ENCODE peak calls at places on chromosome 20, in four cellular contexts. U is HepG2, P is A549, N is GM12878. T is an unnamed sample.
A peak's percentile ranks its signal among the peaks of the same experiment; 100 is the strongest.

GRCh38 chr20:4729265-4729664 is 7.6 kb downstream of the PRND start:
- DNase-seq in U (no peak), P (no peak), N (no peak), T (no peak)

GRCh38 chr20:54082100-54082499 is 11.7 kb upstream of the BCAS1 start:
- DNase-seq in U (no peak), P (no peak), N (no peak), T (no peak)

GRCh38 chr20:52226370-52226769 is 34.8 kb upstream of the ZFP64 start:
- DNase-seq in U (peak; percentile 28), P (no peak), N (no peak), T (no peak)

GRCh38 chr20:11103866-11104265 is 430.1 kb upstream of the JAG1 start:
- DNase-seq in U (no peak), P (no peak), N (no peak), T (no peak)

GRCh38 chr20:36582322-36582721 is 8.9 kb downstream of the TGIF2 start:
- DNase-seq in U (no peak), P (no peak), N (no peak), T (no peak)

GRCh38 chr20:14838663-14839650 is 501.5 kb upstream of the FLRT3 start:
- DNase-seq in U (no peak), P (no peak), N (peak; percentile 73), T (no peak)

GRCh38 chr20:25247100-25247665 is 702 bp upstream of the PYGB start:
- DNase-seq in U (peak; percentile 82), P (peak; percentile 84), N (no peak), T (peak; percentile 32)

GRCh38 chr20:33020278-33021161 is 10.9 kb upstream of the BPIFB6 start:
- DNase-seq in U (no peak), P (no peak), N (no peak), T (no peak)

GRCh38 chr20:15396900-15397299 is 1059.5 kb upstream of the FLRT3 start:
- DNase-seq in U (no peak), P (no peak), N (no peak), T (no peak)

GRCh38 chr20:18272451-18272850 is 15.9 kb upstream of the ZNF133 start:
- DNase-seq in U (peak; percentile 73), P (peak; percentile 37), N (no peak), T (peak; percentile 55)

GRCh38 chr20:32753731-32754130 is 8.5 kb upstream of the DNMT3B start:
- DNase-seq in U (no peak), P (no peak), N (no peak), T (no peak)

GRCh38 chr20:8510808-8511207 is 378.7 kb downstream of the PLCB1 start:
- DNase-seq in U (no peak), P (no peak), N (no peak), T (no peak)

GRCh38 chr20:59455392-59456341 is 148.7 kb upstream of the PHACTR3 start:
- DNase-seq in U (no peak), P (peak; percentile 33), N (no peak), T (peak; percentile 20)

GRCh38 chr20:14069796-14070195 is 74.5 kb downstream of the MACROD2 start:
- DNase-seq in U (no peak), P (no peak), N (no peak), T (no peak)

GRCh38 chr20:51562334-51563140 is 20.0 kb upstream of the NFATC2 start:
- DNase-seq in U (no peak), P (peak; percentile 90), N (no peak), T (peak; percentile 47)

GRCh38 chr20:61254881-61255589 is 3.0 kb downstream of the CDH4 start:
- DNase-seq in U (no peak), P (no peak), N (no peak), T (no peak)

GRCh38 chr20:23873370-23874015 is 6.1 kb downstream of the CST5 start:
- DNase-seq in U (no peak), P (no peak), N (no peak), T (no peak)

GRCh38 chr20:50237349-50237748 is 46.7 kb downstream of the CEBPB start:
- DNase-seq in U (peak; percentile 75), P (no peak), N (no peak), T (no peak)
- TF ChIP-seq CHD4 in U (no peak), P (no peak), N (no peak), T (no peak)

DNA sequence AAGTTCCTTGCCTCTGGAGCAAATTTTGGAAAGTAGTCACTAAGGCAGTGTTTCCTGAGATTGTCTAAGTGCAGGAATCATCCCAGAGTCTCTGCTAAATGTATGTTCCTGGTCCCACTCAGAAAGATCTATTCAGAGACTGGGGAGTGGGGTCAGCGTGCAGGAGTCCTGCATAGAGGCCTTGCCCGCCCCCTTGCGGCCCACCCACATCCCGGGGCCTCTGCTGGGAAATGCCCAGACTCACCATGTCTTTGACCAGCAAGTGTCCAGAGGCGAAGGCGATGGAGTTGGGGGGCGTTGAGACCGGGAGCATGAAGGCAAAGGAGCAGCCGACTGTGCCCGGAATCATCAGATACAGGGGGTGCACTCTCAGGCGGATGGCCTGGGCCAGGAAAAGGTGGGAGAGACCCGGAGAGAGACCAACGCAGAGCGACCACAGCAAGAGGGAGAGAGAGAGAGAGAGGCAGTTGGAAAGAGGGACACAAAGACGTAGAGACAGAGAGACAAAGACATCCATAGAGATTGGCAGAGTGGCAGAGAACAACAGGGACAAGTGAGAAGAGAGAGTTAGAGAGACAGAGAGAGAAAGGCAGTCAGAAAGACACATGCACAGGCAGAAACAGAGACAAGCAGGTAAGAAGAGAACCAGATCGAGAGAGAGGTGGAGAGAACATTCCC is 12.9 kb upstream of the OCSTAMP start:
- DNase-seq in U (no peak), P (no peak), N (no peak), T (peak; percentile 28)
- TF ChIP-seq MYC in U (no peak), P (no peak), N (no peak), T (no peak)

GRCh38 chr20:35462351-35462750 is 7.0 kb downstream of the CEP250 start:
- DNase-seq in U (no peak), P (no peak), N (no peak), T (peak; percentile 93)

GRCh38 chr20:35461620-35462019 is 6.2 kb downstream of the CEP250 start:
- DNase-seq in U (no peak), P (no peak), N (no peak), T (no peak)

GRCh38 chr20:35466856-35467255 is 11.5 kb downstream of the CEP250 start:
- DNase-seq in U (no peak), P (no peak), N (no peak), T (no peak)

GRCh38 chr20:35465976-35466375 is 10.6 kb downstream of the CEP250 start:
- DNase-seq in U (no peak), P (no peak), N (no peak), T (no peak)

DNA sequence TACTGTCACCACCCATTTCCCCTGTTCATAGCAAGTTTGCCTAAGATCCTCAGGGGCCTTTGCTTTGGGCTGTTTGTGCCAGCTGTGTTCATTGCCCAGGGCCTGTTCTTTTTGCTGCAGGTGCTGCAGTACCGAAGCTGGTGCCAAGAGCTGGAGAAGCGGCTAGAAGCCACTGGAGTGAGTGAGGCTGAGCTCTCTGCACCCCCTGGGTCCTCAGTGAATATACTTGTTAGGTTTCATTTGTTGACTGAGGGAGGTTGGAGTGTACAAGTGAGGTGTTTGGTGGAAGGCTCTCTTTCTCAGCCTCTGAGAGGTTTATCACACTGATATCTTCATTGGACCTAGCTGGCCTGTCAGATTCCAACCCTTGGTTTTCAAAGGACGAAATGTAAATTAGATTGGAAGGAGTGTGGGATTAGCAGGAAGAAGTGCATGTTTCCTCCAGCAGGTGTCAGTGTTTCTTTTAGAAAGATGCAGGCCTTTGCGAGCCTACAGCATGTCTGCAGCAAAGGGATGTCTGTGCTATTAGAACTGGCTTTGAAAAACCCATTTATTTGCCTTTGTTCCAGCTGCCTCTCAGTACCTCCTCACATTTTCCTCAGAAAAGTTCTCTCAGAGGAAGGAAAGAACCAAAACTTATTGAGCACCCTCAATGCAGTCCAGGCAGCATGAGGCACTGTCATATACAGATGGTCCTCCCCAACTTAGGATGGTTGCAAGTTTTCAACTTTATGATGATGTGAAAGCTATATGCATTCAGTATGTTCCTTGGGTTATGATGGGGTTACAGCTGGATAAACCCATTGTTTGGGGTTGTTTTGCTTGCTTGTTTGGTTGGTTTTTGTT is 8.3 kb downstream of the CEP250 start:
- DNase-seq in U (peak; percentile 84), P (peak; percentile 74), N (no peak), T (peak; percentile 64)
- TF ChIP-seq CHD4 in U (no peak), P (no peak), N (no peak), T (no peak)

GRCh38 chr20:57482148-57482547 is 42.8 kb downstream of the CTCFL start:
- DNase-seq in U (no peak), P (no peak), N (no peak), T (no peak)
- TF ChIP-seq MYC in U (no peak), P (no peak), N (no peak), T (no peak)

DNA sequence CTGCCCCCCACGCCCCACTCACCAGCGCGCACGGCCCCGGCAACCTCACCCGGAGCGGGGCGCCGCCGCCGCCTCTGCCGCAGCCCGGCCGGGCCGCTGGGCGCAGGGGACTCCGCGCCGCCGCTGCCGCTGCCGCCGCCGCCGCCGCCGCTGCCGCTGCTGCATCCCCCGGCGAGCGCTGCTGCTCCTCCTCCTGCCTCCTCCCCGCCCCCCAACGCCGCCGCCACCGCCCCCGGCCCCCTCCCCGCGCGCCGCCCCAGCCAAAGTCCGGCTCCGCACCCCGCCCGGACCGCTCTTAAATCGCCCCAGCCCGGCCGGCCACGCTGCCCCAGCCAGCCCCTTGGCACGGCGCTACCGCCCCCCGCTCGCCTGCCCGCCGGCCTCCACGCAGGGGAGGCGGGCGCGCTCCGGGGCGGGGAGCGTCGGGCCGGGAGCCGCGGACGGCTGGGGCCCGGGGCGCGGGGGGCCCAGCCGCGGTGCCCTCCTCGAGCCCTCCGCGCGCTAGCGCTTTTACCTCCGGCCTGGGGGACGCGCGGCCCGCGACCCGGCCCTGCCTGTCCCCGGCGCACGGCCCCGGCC is at the start of gene SULF2:
- DNase-seq in U (no peak), P (no peak), N (no peak), T (no peak)
- TF ChIP-seq CHD4 in U (no peak), P (no peak), N (no peak), T (no peak)

DNA sequence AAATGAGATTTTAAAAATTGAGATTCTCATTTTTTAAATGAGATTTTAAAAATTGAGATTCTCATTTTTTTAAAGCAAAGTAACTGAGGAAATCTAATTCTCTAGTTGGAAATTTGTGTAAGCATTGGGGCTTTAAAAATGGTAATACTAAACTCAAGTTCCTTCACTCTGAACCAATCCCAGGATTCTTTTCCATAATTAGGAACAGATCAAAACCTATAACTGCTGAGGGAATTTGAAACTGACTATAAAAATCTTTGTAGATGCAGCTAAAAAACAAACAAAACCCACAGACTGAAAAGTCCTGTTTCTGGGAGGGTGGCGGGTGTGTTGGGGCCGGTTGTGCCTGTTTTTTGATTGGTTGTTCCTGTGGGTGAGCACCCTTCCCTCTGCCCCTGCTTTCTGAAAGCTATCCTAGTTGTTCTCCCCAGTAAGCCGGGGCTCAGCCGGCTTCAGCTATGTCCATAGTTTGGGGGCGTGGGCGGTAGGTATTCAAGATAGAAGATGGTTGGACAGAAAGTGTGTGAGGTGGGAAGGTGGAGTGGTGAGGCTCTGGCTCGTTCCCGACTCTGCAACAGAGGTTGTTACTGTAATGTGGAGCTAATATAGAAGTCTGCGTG is 49.3 kb downstream of the GFRA4 start:
- DNase-seq in U (no peak), P (no peak), N (no peak), T (no peak)
- TF ChIP-seq MYC in U (no peak), P (no peak), N (no peak), T (no peak)

T was measured in K562.